ENCODE peak calls at places on chromosomes 13 and 19, in seven cellular contexts. Y is breast epithelium, E is heart left ventricle, U is GM12891, T is IMR-90, J is lower leg skin, N is thyroid gland. O is an unnamed sample.

GRCh38 chr13:27076411-27076810 is 95.2 kb downstream of the USP12 start:
- DNase-seq in E (no peak), J (no peak), N (no peak), T (peak), Y (no peak), U (no peak), O (no peak)

GRCh38 chr13:30346159-30346788 is 38.9 kb upstream of the KATNAL1 start:
- DNase-seq in T (no peak), E (no peak), N (peak), J (no peak), U (peak), Y (peak), O (no peak)

GRCh38 chr13:113216165-113217056 is 7.0 kb downstream of the CUL4A start:
- DNase-seq in J (no peak), Y (peak), N (peak), T (peak), E (peak), U (no peak), O (no peak)

GRCh38 chr13:27339299-27339698 is 68.7 kb downstream of the RASL11A start:
- DNase-seq in U (no peak), Y (no peak), E (no peak), T (peak), J (no peak), N (peak), O (peak)

GRCh38 chr19:32453736-32454135 is 48.2 kb downstream of the DPY19L3 start:
- DNase-seq in E (no peak), T (peak), Y (no peak), N (no peak), U (no peak), J (no peak), O (no peak)

GRCh38 chr19:47813995-47814328 is 7.8 kb upstream of the CRX start:
- DNase-seq in J (no peak), N (no peak), Y (no peak), T (no peak), U (no peak), E (no peak), O (no peak)

GRCh38 chr19:14835011-14835410 is at the start of the genes OR7A5 and OR7C1:
- DNase-seq in N (no peak), U (no peak), E (no peak), T (no peak), J (peak), Y (peak), O (no peak)

GRCh38 chr13:50127017-50127725 is 111.9 kb downstream of the KCNRG start:
- DNase-seq in N (peak), E (peak), J (peak), Y (no peak), T (peak), U (no peak), O (peak)

GRCh38 chr19:11196406-11197287 is 698 bp downstream of the KANK2 start:
- DNase-seq in J (no peak), U (no peak), E (peak), Y (no peak), N (peak), T (peak), O (no peak)

GRCh38 chr19:48969276-48970138 is 4.4 kb downstream of the FTL start:
- DNase-seq in Y (no peak), U (no peak), T (no peak), J (no peak), E (no peak), N (no peak), O (peak)

GRCh38 chr19:50148528-50148927 is 14.6 kb downstream of the IZUMO2 start:
- DNase-seq in J (no peak), Y (no peak), T (no peak), N (no peak), E (no peak), U (no peak), O (no peak)

GRCh38 chr13:23770428-23770827 is 118.8 kb downstream of the MIPEP start:
- DNase-seq in N (no peak), E (no peak), U (no peak), Y (no peak), T (no peak), J (no peak), O (no peak)

GRCh38 chr13:59715591-59715990 is 448.1 kb downstream of the DIAPH3 start:
- DNase-seq in E (no peak), Y (no peak), J (no peak), N (no peak), U (no peak), T (peak), O (no peak)

GRCh38 chr13:32592082-32592481 is 5.8 kb downstream of the PDS5B start:
- DNase-seq in J (no peak), N (no peak), Y (no peak), U (no peak), E (no peak), T (no peak), O (no peak)

GRCh38 chr13:108083056-108083455 is 132.3 kb downstream of the LIG4 start:
- DNase-seq in J (no peak), E (no peak), Y (no peak), U (no peak), N (no peak), T (no peak), O (no peak)

DNA sequence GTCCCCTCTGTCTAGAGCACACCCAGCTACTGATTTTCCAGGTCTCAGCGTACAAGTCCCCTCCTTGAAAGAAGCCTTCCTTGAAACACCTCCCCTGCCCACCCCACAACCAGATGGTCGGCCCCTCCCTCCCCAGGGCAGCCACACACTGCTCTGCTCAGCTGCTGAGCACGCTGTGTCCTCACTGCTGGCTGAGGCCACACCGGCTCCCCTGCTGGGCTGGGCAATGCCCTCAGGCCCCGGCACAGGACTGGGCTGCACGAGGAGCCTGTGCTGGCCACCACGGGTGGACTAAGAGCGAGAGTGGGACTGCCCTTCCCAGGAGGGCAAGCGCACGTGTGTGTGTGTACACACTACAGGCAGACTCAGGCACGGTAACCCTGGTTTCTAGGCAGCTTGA is 11.8 kb upstream of the RSPH6A start:
- DNase-seq in Y (no peak), J (no peak), N (no peak), E (no peak), T (no peak), U (no peak), O (no peak)
- TF ChIP-seq POLR2A in Y (no peak), J (no peak), N (no peak), E (no peak), T (no peak), U (no peak), O (no peak)

DNA sequence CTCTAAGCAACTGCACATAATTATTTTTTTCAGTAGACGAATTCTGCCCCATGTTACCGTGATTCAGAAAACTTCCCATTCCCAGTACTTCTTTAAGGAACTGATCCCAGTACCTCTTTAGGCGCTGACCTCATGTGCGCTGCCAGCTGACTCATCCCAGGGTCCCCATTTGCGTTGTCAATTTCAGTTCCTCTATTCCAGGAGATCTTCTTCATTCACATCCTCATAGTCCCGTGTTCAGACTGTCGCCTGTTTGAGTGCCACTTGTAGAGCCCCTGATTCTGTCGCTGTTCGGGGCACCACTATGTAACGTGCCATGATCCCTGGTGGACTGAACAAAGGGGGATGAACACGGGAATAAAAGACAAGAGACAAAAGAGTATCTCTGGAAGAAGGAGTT is 16.4 kb downstream of the FPR3 start:
- DNase-seq in T (no peak), Y (no peak), N (no peak), U (no peak), E (peak), J (no peak), O (peak)
- TF ChIP-seq POLR2A in T (no peak), Y (no peak), N (no peak), U (no peak), E (no peak), J (no peak), O (no peak)

DNA sequence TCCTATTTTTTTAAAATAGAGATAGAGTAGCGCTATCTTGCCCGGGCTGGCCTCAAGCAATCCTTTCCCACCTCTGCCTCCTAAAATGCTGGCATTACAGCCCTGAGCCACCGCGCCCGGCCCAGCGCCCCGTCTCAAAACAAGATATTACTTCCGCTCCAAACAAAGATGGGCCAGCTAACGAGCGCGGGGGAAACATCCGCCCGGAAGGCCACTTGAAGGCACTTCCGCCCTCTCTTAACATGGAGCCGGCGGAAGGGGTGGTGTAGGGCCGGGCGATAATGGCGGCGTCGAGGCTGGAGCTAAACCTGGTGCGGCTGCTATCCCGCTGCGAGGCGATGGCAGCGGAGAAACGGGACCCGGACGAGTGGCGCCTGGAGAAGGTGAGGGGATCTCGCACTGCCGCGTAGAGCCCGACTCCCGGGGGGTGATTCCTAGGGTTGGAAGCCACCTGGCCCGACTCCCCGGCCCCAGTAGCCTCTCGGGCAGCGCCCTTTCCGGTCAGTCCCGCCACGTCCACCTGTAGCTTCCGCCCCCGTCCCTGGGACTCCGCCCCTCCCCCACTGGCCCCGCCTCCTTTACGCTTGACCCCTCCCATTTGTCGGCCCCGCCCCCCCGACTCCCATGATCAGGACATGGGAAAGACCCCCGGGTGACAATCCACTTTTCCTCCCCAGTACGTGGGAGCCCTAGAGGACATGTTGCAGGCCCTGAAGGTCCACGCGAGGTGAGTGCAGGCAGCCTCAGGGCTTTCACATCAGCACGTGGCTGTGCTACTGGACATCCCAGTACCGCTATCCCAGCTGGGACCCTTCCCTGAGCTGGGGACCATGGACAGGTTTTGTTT is at the start of gene USE1:
- DNase-seq in U (peak), N (peak), J (peak), T (peak), E (peak), Y (peak), O (peak)
- TF ChIP-seq POLR2A in U (peak), N (no peak), J (no peak), T (peak), E (peak), Y (peak), O (no peak)

GRCh38 chr19:54114340-54114826 is 1.1 kb downstream of the TFPT start:
- DNase-seq in T (peak), J (no peak), N (peak), U (no peak), E (no peak), Y (no peak), O (peak)

GRCh38 chr19:54109651-54110050 is 5.8 kb downstream of the TFPT start:
- DNase-seq in T (no peak), E (peak), J (no peak), Y (no peak), U (no peak), N (no peak), O (no peak)

GRCh38 chr19:54121259-54121658 is 5.7 kb downstream of the PRPF31 start:
- DNase-seq in U (no peak), E (no peak), T (no peak), J (no peak), Y (no peak), N (no peak), O (no peak)

DNA sequence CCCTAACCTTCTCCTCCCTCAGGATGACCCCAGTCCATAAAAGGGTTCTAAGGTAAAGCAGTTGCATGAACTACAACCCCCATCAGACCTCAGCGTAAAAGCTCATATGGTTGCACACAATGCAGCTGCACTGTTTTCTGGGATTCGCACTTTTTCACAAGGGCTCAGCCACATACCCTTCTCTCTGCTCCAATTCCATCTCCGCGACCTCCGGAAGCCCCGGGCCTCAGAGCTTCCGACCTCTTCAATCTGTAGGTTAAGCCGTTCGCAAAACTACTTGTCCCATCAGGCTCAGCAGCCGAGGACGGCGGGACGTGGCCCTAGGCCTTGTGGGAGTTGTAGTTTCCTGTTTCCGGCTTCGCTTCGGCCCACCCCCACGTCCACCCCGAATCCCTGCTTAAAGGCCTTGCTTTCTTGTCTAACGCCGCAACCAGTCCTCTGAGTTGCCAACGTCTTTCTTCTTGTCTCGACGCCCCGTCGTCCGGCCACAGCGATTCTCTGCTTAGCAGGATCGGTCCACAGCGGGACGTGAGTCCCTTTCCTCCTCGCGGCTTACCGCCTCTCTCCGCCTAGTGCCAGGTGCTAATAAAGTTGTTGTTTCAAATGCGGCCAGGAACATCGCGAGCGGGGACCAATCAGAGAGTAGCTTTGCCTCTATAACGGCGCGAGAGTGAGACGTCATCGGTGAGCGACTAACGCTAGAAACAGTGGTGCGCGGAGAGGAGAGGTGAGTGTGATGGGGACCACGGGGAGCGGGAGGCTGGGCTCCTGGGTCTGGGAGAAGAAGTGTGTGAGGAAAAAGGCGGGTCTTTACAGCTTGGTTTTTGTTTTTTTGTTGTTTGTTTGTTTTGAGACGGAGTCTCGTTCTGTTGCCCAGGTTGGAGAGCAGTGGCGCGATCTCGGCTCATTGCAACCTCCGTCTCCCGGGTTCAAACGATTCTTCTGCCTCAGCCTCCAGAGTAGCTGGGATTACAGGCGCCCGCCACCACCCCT is at the start of the genes PRPF31 and TFPT:
- DNase-seq in T (peak), J (peak), N (peak), Y (peak), E (peak), U (peak), O (peak)
- TF ChIP-seq POLR2A in T (peak), J (no peak), N (peak), Y (peak), E (peak), U (peak), O (no peak)

GRCh38 chr19:18291019-18291524 is 9.7 kb upstream of the JUND start:
- DNase-seq in J (no peak), U (no peak), T (no peak), Y (no peak), E (no peak), N (no peak), O (no peak)

GRCh38 chr19:18292810-18293641 is 11.6 kb upstream of the JUND start:
- DNase-seq in U (no peak), T (peak), N (peak), J (peak), E (peak), Y (peak), O (peak)

GRCh38 chr19:18290250-18291018 is 9.0 kb upstream of the JUND start:
- DNase-seq in E (no peak), T (peak), N (no peak), Y (no peak), U (no peak), J (no peak), O (no peak)

GRCh38 chr19:18292460-18292809 is 11.0 kb upstream of the JUND start:
- DNase-seq in E (no peak), Y (peak), N (no peak), T (no peak), J (peak), U (no peak), O (no peak)

DNA sequence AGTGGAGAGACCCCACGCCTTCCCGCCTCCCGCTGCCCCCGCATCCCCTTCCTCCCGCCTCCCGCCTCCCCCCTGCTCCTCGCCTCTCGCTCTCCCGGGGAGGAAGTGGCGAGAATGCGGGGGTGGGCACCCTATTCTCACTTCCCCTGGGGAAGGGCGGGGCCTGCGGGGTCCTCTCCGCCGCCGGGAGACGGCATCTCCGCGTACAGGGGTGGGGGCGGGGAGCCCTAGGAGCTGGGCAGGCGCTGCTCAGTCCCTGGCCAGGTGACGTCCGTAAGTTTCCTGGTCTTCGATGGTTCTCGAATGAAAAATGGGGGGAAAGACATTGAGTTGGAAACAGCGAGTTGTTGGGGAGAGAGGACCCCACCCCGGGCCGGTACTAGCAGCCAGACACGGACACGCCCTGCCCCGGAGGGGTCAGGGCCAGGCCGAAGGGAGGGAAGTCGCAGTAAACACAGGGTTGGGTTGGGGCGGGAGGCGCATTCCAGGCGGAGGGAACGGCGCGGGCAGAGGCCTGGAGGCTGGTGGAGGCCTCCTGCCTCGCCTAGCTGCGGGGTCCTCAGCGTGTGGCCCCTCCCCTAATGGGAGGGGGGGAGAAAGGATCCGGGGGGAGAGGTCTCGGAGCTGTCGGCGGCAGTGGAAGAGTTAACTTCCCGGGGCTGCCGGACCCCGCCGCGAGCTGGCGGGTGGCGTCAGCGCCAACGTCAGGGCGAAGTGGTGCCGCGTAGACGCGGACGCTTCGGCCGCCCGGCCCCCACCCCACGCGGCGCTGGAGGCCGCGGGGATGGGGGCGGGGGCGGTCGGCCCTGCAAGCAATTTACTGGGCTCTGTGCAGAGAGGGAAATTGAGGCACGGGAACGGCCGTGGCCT is 10.4 kb upstream of the JUND start:
- DNase-seq in N (peak), U (peak), J (peak), Y (peak), E (peak), T (peak), O (peak)
- TF ChIP-seq POLR2A in N (peak), U (peak), J (no peak), Y (peak), E (peak), T (peak), O (no peak)

GRCh38 chr19:36140289-36141038 is 598 bp downstream of the CAPNS1 start:
- DNase-seq in J (no peak), E (peak), U (peak), Y (peak), T (peak), N (peak), O (peak)

GRCh38 chr19:36142046-36142445 is 2.2 kb downstream of the CAPNS1 start:
- DNase-seq in Y (no peak), T (no peak), N (no peak), J (no peak), E (no peak), U (no peak), O (no peak)

GRCh38 chr19:36142496-36142895 is 2.6 kb downstream of the CAPNS1 start:
- DNase-seq in Y (no peak), T (no peak), J (no peak), E (no peak), N (no peak), U (no peak), O (no peak)

GRCh38 chr19:36139473-36140288 is at the start of gene CAPNS1:
- DNase-seq in N (peak), E (peak), J (peak), Y (peak), T (peak), U (peak), O (peak)

DNA sequence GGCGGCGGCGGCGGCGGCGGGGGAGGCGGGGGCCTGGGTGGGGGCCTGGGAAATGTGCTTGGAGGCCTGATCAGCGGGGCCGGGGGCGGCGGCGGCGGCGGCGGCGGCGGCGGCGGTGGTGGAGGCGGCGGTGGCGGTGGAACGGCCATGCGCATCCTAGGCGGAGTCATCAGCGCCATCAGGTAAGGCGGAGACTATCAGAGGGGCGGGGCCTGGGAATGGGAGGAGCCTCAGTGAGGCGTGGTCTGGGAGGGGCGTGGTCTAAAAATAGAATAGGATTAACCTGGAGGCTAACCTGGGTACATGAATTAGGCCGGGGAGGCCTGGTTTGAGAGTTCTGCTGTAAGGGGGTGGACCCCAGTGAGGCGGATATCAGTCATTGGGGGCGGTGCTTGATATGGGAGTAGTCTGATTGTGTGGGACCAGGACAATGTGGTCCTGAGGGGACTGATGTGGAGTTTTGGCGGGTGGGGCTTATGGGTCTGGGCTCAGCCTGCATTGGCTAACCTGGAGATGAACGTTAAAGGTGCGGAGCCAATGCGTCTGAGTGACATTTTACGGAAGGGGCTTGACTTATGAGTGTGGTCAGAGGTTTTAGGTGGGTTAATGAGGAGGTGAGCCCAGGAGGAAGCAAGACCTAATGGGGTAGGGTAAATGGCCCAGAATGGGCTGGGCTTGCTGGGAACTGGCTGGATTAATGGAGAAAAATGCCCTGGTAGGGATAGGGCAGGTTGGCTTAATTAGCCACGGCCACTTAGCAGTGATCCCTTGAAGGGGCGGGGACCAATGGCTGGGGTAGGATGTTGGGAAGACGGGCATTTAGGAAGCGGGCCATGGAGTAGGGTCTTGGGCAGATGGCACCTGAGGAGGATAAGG is 1.4 kb downstream of the CAPNS1 start:
- DNase-seq in E (peak), N (peak), Y (peak), J (peak), T (peak), U (peak), O (peak)
- TF ChIP-seq POLR2A in E (peak), N (no peak), Y (no peak), J (no peak), T (no peak), U (no peak), O (peak)